ENCODE peak calls at places on chromosomes 16 and 17, in nine cellular contexts. N, H, D, E, P, Q, M, B and G are unnamed samples. For H3K36me3, the result is how much of the 10 kb centered on the place peaks cover.

GRCh38 chr17:7435676-7436555 is 681 bp downstream of the TMEM102 start:
- DNase-seq in N (no peak), Q (peak), B (no peak), H (peak), P (peak), M (peak), E (peak), D (peak), G (no peak)

GRCh38 chr16:12771341-12771798 is 32.3 kb downstream of the CPPED1 start:
- DNase-seq in H (no peak), P (no peak), B (no peak), M (no peak), Q (no peak), E (no peak), N (peak), D (no peak), G (no peak)

GRCh38 chr16:57165923-57166322 is 19.9 kb downstream of the PSME3IP1 start:
- DNase-seq in N (no peak), Q (no peak), H (no peak), B (no peak), D (no peak), P (no peak), M (no peak), E (no peak), G (no peak)

GRCh38 chr16:67089101-67089500 is 20.6 kb upstream of the PHAF1 start:
- DNase-seq in Q (no peak), E (no peak), H (no peak), N (no peak), D (no peak), P (no peak), B (no peak), M (no peak), G (no peak)

GRCh38 chr16:49587511-49587910 is 213.9 kb downstream of the C16orf78 start:
- DNase-seq in B (no peak), P (no peak), Q (no peak), H (no peak), N (no peak), D (no peak), M (no peak), E (no peak), G (no peak)

GRCh38 chr17:82097187-82097918 is 683 bp downstream of the FASN start:
- DNase-seq in Q (no peak), D (no peak), E (peak), B (no peak), N (peak), H (peak), M (peak), P (no peak), G (no peak)

GRCh38 chr16:261031-261691 is 14.6 kb downstream of the RGS11 start:
- DNase-seq in Q (no peak), D (no peak), B (no peak), E (no peak), P (no peak), H (no peak), N (no peak), M (peak), G (no peak)

GRCh38 chr17:80393961-80394360 is 21.0 kb upstream of the ENDOV start:
- DNase-seq in B (no peak), H (no peak), M (no peak), N (no peak), E (no peak), P (no peak), Q (no peak), D (no peak), G (no peak)

GRCh38 chr16:27718767-27719445 is 169.0 kb downstream of the KATNIP start:
- DNase-seq in H (no peak), E (no peak), M (peak), Q (no peak), B (no peak), P (no peak), D (no peak), N (no peak), G (no peak)

GRCh38 chr17:16446338-16446983 is 31.1 kb downstream of the TRPV2 start:
- DNase-seq in Q (no peak), H (no peak), M (no peak), E (no peak), B (no peak), N (no peak), P (no peak), D (no peak), G (no peak)

GRCh38 chr16:87854053-87854906 is 15.0 kb downstream of the SLC7A5 start:
- DNase-seq in H (no peak), M (no peak), D (no peak), B (no peak), Q (no peak), N (no peak), P (no peak), E (no peak), G (peak)

GRCh38 chr17:48023408-48024148 is 14.0 kb downstream of the COPZ2 start:
- DNase-seq in E (peak), B (no peak), P (peak), H (peak), N (no peak), M (peak), Q (peak), D (peak), G (peak)

GRCh38 chr17:44906987-44907681 is 7.9 kb upstream of the EFTUD2 start:
- DNase-seq in B (no peak), D (no peak), N (peak), E (no peak), Q (no peak), H (no peak), M (no peak), P (peak), G (no peak)

GRCh38 chr16:66121466-66121865 is 245.0 kb upstream of the CDH5 start:
- DNase-seq in B (no peak), Q (no peak), E (no peak), D (no peak), N (no peak), H (no peak), P (no peak), M (no peak), G (no peak)

GRCh38 chr16:57271867-57272495 is 12.5 kb downstream of the PLLP start:
- DNase-seq in M (no peak), P (no peak), H (no peak), D (no peak), E (no peak), Q (no peak), B (no peak), N (no peak), G (no peak)

GRCh38 chr16:68311316-68311620 is 449 bp downstream of the PRMT7 start:
- DNase-seq in M (no peak), B (no peak), D (no peak), P (no peak), H (no peak), N (peak), Q (no peak), E (peak), G (no peak)

GRCh38 chr16:83366228-83366627 is 441.6 kb upstream of the HSBP1 start:
- DNase-seq in B (no peak), M (no peak), D (no peak), H (no peak), E (no peak), N (no peak), P (no peak), Q (no peak), G (no peak)

GRCh38 chr17:29825604-29826003 is 104.4 kb downstream of the SSH2 start:
- DNase-seq in P (no peak), N (no peak), B (no peak), E (no peak), Q (no peak), D (no peak), H (peak), M (peak), G (peak)

GRCh38 chr17:45114117-45114932 is 18.0 kb downstream of the PLCD3 start:
- DNase-seq in P (no peak), H (no peak), Q (no peak), B (no peak), M (no peak), N (no peak), D (no peak), E (no peak), G (no peak)

GRCh38 chr17:39198186-39198566 is 707 bp upstream of the CACNB1 start:
- DNase-seq in M (no peak), P (no peak), D (no peak), B (no peak), H (no peak), N (no peak), Q (no peak), E (no peak), G (no peak)

GRCh38 chr17:35129973-35130351 is 8.5 kb downstream of the FNDC8 start:
- DNase-seq in M (no peak), H (no peak), P (no peak), B (no peak), Q (no peak), N (no peak), E (no peak), D (no peak), G (no peak)

GRCh38 chr16:11609474-11610120 is 22.9 kb upstream of the LITAF start:
- DNase-seq in B (no peak), N (no peak), H (no peak), Q (no peak), E (no peak), P (no peak), M (no peak), D (no peak), G (no peak)

GRCh38 chr17:35460354-35460851 is 11.8 kb upstream of the SLFN13 start:
- DNase-seq in H (peak), Q (peak), D (peak), B (no peak), E (no peak), P (no peak), N (no peak), M (peak), G (peak)

GRCh38 chr16:28067604-28068382 is 4.3 kb upstream of the GSG1L start:
- DNase-seq in H (no peak), Q (no peak), B (no peak), E (peak), N (peak), P (no peak), M (no peak), D (no peak), G (no peak)

GRCh38 chr17:37696366-37696765 is 48.5 kb downstream of the HNF1B start:
- DNase-seq in H (no peak), E (no peak), D (no peak), M (no peak), P (no peak), Q (no peak), N (no peak), B (no peak), G (no peak)

GRCh38 chr17:3472137-3472536 is 518 bp upstream of the SPATA22 start:
- DNase-seq in E (no peak), P (no peak), B (no peak), N (no peak), D (no peak), H (no peak), M (no peak), Q (no peak), G (no peak)

GRCh38 chr17:71378036-71378435 is 742.8 kb upstream of the SOX9 start:
- DNase-seq in H (no peak), E (peak), B (no peak), M (no peak), N (no peak), Q (no peak), P (no peak), D (no peak), G (no peak)

GRCh38 chr16:77951788-77952187 is 70.6 kb upstream of the CLEC3A start:
- DNase-seq in Q (no peak), B (no peak), P (no peak), N (no peak), D (no peak), M (no peak), E (no peak), H (no peak), G (no peak)

GRCh38 chr16:74480150-74481029 is 59.1 kb upstream of the CLEC18B start:
- DNase-seq in E (peak), D (no peak), N (no peak), P (no peak), H (peak), B (no peak), Q (no peak), M (no peak), G (no peak)

GRCh38 chr16:54346046-54346445 is 59.5 kb upstream of the IRX3 start:
- DNase-seq in D (no peak), H (no peak), Q (no peak), B (no peak), N (no peak), P (no peak), M (no peak), E (peak), G (no peak)

GRCh38 chr17:37107406-37108083 is 158.8 kb downstream of the AATF start:
- DNase-seq in M (peak), Q (no peak), D (peak), E (peak), H (no peak), N (no peak), B (no peak), P (peak), G (no peak)

GRCh38 chr17:82872591-82873520 is 33.0 kb upstream of the ZNF750 start:
- DNase-seq in H (no peak), N (no peak), P (no peak), D (no peak), E (no peak), M (no peak), Q (no peak), B (no peak), G (peak)

GRCh38 chr17:42553866-42554249 is 1.1 kb downstream of the HSD17B1 start:
- DNase-seq in M (no peak), D (no peak), Q (no peak), P (no peak), N (no peak), E (peak), H (no peak), B (no peak), G (no peak)

GRCh38 chr17:30323262-30323894 is 10.5 kb downstream of the TMIGD1 start:
- DNase-seq in E (no peak), M (no peak), N (no peak), D (no peak), Q (peak), H (no peak), P (no peak), B (no peak), G (peak)

GRCh38 chr17:80252871-80253270 is 7.8 kb upstream of the RNF213 start:
- DNase-seq in M (peak), D (peak), N (no peak), E (peak), B (no peak), P (peak), H (peak), Q (peak), G (peak)

DNA sequence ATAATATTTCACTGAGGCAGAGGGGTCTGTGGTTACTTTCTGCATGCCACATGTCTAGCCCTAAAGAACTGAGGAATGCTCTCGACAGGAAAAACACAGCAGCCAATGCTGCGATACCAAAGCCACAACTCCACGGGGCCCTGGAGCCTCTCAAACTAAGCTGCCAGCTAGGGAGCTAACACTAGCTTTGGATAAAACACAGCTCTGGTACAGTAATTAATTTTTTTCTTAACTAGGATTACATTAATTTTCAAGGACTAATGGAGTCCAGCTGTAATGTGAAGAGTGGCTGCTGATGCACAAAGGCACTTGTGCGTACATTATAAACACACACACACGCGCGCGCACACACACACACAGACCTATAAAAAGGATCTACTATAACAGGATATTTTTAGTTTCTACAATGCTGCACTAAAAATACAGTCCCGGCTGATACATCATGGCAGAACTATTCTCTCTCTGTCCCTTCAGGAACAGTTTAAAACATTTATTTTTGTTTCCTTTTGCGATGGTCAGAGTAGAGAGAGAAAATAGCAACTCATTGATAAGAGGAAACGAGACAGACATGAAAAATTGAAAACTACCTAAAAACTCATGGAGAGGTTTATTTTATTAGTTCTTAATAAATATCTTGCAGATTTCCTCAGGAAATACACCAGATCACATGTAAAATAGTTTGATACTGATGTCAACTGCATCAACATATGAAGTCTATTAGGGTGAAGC is 88.5 kb downstream of the SMG6 start:
- DNase-seq in Q (no peak), M (no peak), N (peak), E (peak), D (peak), H (no peak), B (no peak), P (no peak), G (no peak)
- H3K4me3 ChIP-seq in Q (peak), M (no peak), N (no peak), E (peak), D (peak), H (no peak), B (peak), P (no peak), G (peak)

GRCh38 chr17:77416096-77416713 is 275.4 kb downstream of the SEC14L1 start:
- DNase-seq in Q (no peak), P (no peak), E (no peak), N (no peak), B (no peak), H (no peak), M (no peak), D (no peak), G (no peak)
- H3K36me3 ChIP-seq in Q (under half), P (under half), E (under half), N (under half), B (under half), H (under half), M (under half), D (under half), G (under half)

GRCh38 chr17:61410555-61411089 is 11.0 kb downstream of the TBX2 start:
- DNase-seq in P (peak), N (peak), E (peak), Q (peak), M (peak), B (no peak), H (peak), D (peak), G (peak)
- H3K4me3 ChIP-seq in P (peak), N (peak), E (no peak), Q (peak), M (peak), B (peak), H (peak), D (peak), G (peak)

GRCh38 chr16:89905511-89906140 is 13.0 kb upstream of the MC1R start:
- DNase-seq in M (no peak), E (peak), N (no peak), D (no peak), Q (no peak), H (no peak), B (no peak), P (no peak), G (no peak)
- H3K36me3 ChIP-seq in M (under half), E (under half), N (half or more), D (half or more), Q (under half), H (under half), B (under half), P (half or more), G (under half)

GRCh38 chr16:72932050-72932449 is 115.9 kb downstream of the ZFHX3 start:
- DNase-seq in D (no peak), H (no peak), Q (no peak), P (no peak), B (no peak), E (no peak), M (no peak), N (no peak), G (no peak)

GRCh38 chr16:72935896-72936295 is 112.0 kb downstream of the ZFHX3 start:
- DNase-seq in B (no peak), Q (no peak), D (no peak), N (no peak), H (no peak), E (no peak), M (peak), P (no peak), G (no peak)

GRCh38 chr16:72934661-72935403 is 113.1 kb downstream of the ZFHX3 start:
- DNase-seq in D (no peak), P (no peak), H (no peak), M (no peak), Q (no peak), E (no peak), B (no peak), N (no peak), G (no peak)

GRCh38 chr16:72936408-72936807 is 111.5 kb downstream of the ZFHX3 start:
- DNase-seq in P (no peak), H (no peak), M (no peak), Q (no peak), D (no peak), B (no peak), E (no peak), N (no peak), G (no peak)

GRCh38 chr16:72932677-72933335 is 115.1 kb downstream of the ZFHX3 start:
- DNase-seq in Q (no peak), N (no peak), P (no peak), E (no peak), H (no peak), D (no peak), B (no peak), M (no peak), G (no peak)
- H3K4me3 ChIP-seq in Q (no peak), N (no peak), P (no peak), E (no peak), H (no peak), D (no peak), B (no peak), M (no peak), G (no peak)

DNA sequence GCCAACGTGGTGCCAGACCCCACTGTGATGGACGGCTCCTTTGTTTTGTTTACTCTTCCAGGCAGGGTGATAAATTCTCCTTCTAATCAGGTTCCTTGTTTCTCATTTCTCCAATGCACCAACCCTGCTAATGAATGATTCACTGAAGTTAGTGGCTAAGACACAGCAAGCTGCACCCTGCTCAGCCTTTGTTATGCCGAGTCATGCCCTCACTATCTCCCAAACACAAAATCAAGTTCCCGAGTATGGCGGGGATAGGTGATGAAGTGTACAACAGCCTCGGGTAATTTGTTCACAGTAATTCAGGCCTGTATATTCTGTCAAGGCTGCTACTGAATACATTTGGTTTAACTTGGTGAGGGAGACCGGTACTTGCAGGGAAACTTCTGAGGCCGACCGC is 83.8 kb upstream of the HS3ST4 start:
- DNase-seq in E (no peak), D (no peak), H (no peak), P (no peak), B (no peak), Q (no peak), M (no peak), N (no peak), G (no peak)
- H3K36me3 ChIP-seq in E (under half), D (under half), H (under half), P (under half), B (under half), Q (under half), M (under half), N (under half), G (under half)

DNA sequence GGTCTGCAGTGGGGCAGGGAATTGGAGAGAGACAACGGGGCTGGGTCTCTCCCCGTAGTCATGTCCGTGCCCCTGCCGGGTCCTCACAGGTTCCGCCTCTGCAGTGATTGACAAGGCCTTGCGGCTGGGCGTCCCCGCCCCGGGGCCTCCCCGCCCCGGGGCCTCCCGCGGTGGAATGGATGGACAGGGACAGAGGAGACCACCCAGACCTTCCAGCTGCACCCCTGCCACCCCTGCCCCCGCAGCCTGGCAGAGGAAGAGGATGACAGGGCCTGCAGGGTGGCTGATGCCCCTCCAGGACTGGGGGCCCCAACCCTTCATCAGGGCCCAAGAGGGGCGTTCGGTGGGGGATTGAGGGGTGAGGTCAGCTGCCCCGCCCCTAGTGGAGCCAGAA is 216.4 kb upstream of the CIBAR2 start:
- DNase-seq in M (no peak), Q (no peak), H (no peak), D (no peak), E (no peak), B (no peak), N (no peak), P (no peak), G (no peak)
- H3K4me3 ChIP-seq in M (no peak), Q (no peak), H (no peak), D (no peak), E (no peak), B (no peak), N (no peak), P (no peak), G (no peak)

GRCh38 chr17:65071861-65072260 is 15.3 kb upstream of the GNA13 start:
- DNase-seq in B (no peak), P (no peak), D (no peak), N (no peak), E (peak), H (no peak), M (no peak), Q (no peak), G (no peak)
- H3K36me3 ChIP-seq in B (under half), P (under half), D (under half), N (under half), E (under half), H (under half), M (under half), Q (under half), G (under half)

GRCh38 chr16:55976815-55977214 is 101.6 kb upstream of the CES5A start:
- DNase-seq in N (no peak), B (no peak), Q (no peak), M (no peak), E (no peak), H (no peak), P (no peak), D (no peak), G (no peak)
- H3K4me3 ChIP-seq in N (no peak), B (no peak), Q (no peak), M (no peak), E (no peak), H (no peak), P (no peak), D (no peak), G (no peak)